ENCODE peak calls at places on chromosomes 16 and 17, in eight cellular contexts. One of them, this sample, is unnamed.

GRCh38 chr16:66175580-66175979 is 190.9 kb upstream of the CDH5 start:
- DNase-seq in GM23248: no peak
- DNase-seq in neural progenitor cell: peak; percentile 20
- DNase-seq in PC-3: no peak
- DNase-seq in hepatocyte: no peak
- DNase-seq in SK-N-SH: no peak
- DNase-seq in MM.1S: no peak
- DNase-seq in GM23338: no peak
- DNase-seq in this sample: no peak

GRCh38 chr16:85448557-85449194 is 164.4 kb upstream of the GSE1 start:
- DNase-seq in GM23248: no peak
- DNase-seq in neural progenitor cell: no peak
- DNase-seq in PC-3: no peak
- DNase-seq in hepatocyte: peak; percentile 82
- DNase-seq in SK-N-SH: peak; percentile 86
- DNase-seq in MM.1S: peak; percentile 74
- DNase-seq in GM23338: no peak
- DNase-seq in this sample: peak; percentile 87

GRCh38 chr17:82922646-82923045 is 82.8 kb upstream of the ZNF750 start:
- DNase-seq in GM23248: no peak
- DNase-seq in neural progenitor cell: no peak
- DNase-seq in PC-3: no peak
- DNase-seq in hepatocyte: no peak
- DNase-seq in SK-N-SH: no peak
- DNase-seq in MM.1S: no peak
- DNase-seq in GM23338: no peak
- DNase-seq in this sample: no peak

GRCh38 chr17:5826384-5826783 is 242.1 kb upstream of the NLRP1 start:
- DNase-seq in GM23248: no peak
- DNase-seq in neural progenitor cell: no peak
- DNase-seq in PC-3: peak; percentile 82
- DNase-seq in hepatocyte: no peak
- DNase-seq in SK-N-SH: no peak
- DNase-seq in MM.1S: no peak
- DNase-seq in GM23338: no peak
- DNase-seq in this sample: no peak

GRCh38 chr17:15185625-15185991 is 79.5 kb downstream of the PMP22 start:
- DNase-seq in GM23248: peak; percentile 84
- DNase-seq in neural progenitor cell: no peak
- DNase-seq in PC-3: no peak
- DNase-seq in hepatocyte: peak; percentile 58
- DNase-seq in SK-N-SH: no peak
- DNase-seq in MM.1S: no peak
- DNase-seq in GM23338: no peak
- DNase-seq in this sample: no peak

GRCh38 chr17:7854851-7855642 is at the start of gene TMEM88:
- DNase-seq in GM23248: peak; percentile 31
- DNase-seq in neural progenitor cell: peak; percentile 96
- DNase-seq in PC-3: no peak
- DNase-seq in hepatocyte: peak; percentile 46
- DNase-seq in SK-N-SH: no peak
- DNase-seq in MM.1S: no peak
- DNase-seq in GM23338: peak; percentile 83
- DNase-seq in this sample: no peak

GRCh38 chr16:64589836-64590235 is 532.0 kb downstream of the CDH11 start:
- DNase-seq in GM23248: peak; percentile 93
- DNase-seq in neural progenitor cell: no peak
- DNase-seq in PC-3: peak; percentile 34
- DNase-seq in hepatocyte: no peak
- DNase-seq in SK-N-SH: no peak
- DNase-seq in MM.1S: no peak
- DNase-seq in GM23338: no peak
- DNase-seq in this sample: no peak

GRCh38 chr17:74875970-74876593 is 3.3 kb upstream of the FDXR start:
- DNase-seq in GM23248: no peak
- DNase-seq in neural progenitor cell: no peak
- DNase-seq in PC-3: no peak
- DNase-seq in hepatocyte: no peak
- DNase-seq in SK-N-SH: no peak
- DNase-seq in MM.1S: no peak
- DNase-seq in GM23338: no peak
- DNase-seq in this sample: no peak

GRCh38 chr16:50434872-50435478 is 66.2 kb upstream of the BRD7 start:
- DNase-seq in GM23248: no peak
- DNase-seq in neural progenitor cell: no peak
- DNase-seq in PC-3: no peak
- DNase-seq in hepatocyte: no peak
- DNase-seq in SK-N-SH: no peak
- DNase-seq in MM.1S: no peak
- DNase-seq in GM23338: no peak
- DNase-seq in this sample: no peak

GRCh38 chr17:7213895-7214299 is 5.7 kb downstream of the DLG4 start:
- DNase-seq in GM23248: peak; percentile 86
- DNase-seq in neural progenitor cell: peak; percentile 100
- DNase-seq in PC-3: peak; percentile 49
- DNase-seq in hepatocyte: peak; percentile 92
- DNase-seq in SK-N-SH: peak; percentile 86
- DNase-seq in MM.1S: peak; percentile 64
- DNase-seq in GM23338: peak; percentile 100
- DNase-seq in this sample: peak; percentile 86

GRCh38 chr16:77414752-77415231 is 20.0 kb downstream of the ADAMTS18 start:
- DNase-seq in GM23248: peak; percentile 36
- DNase-seq in neural progenitor cell: no peak
- DNase-seq in PC-3: peak; percentile 89
- DNase-seq in hepatocyte: no peak
- DNase-seq in SK-N-SH: no peak
- DNase-seq in MM.1S: no peak
- DNase-seq in GM23338: no peak
- DNase-seq in this sample: no peak

GRCh38 chr17:72381597-72382397 is 261.0 kb downstream of the SOX9 start:
- DNase-seq in GM23248: no peak
- DNase-seq in neural progenitor cell: peak; percentile 52
- DNase-seq in PC-3: peak; percentile 44
- DNase-seq in hepatocyte: no peak
- DNase-seq in SK-N-SH: peak; percentile 54
- DNase-seq in MM.1S: peak; percentile 60
- DNase-seq in GM23338: peak; percentile 67
- DNase-seq in this sample: no peak

GRCh38 chr16:56041556-56042140 is 149.6 kb upstream of the GNAO1 start:
- DNase-seq in GM23248: peak; percentile 1
- DNase-seq in neural progenitor cell: peak; percentile 76
- DNase-seq in PC-3: peak; percentile 31
- DNase-seq in hepatocyte: peak; percentile 72
- DNase-seq in SK-N-SH: peak; percentile 58
- DNase-seq in MM.1S: no peak
- DNase-seq in GM23338: peak; percentile 86
- DNase-seq in this sample: peak; percentile 10

GRCh38 chr16:85595812-85596495 is 17.2 kb upstream of the GSE1 start:
- DNase-seq in GM23248: no peak
- DNase-seq in neural progenitor cell: no peak
- DNase-seq in PC-3: no peak
- DNase-seq in hepatocyte: no peak
- DNase-seq in SK-N-SH: no peak
- DNase-seq in MM.1S: no peak
- DNase-seq in GM23338: no peak
- DNase-seq in this sample: no peak

GRCh38 chr17:3738562-3739295 is 15.0 kb downstream of the HASPIN start:
- DNase-seq in GM23248: peak; percentile 31
- DNase-seq in neural progenitor cell: peak; percentile 50
- DNase-seq in PC-3: peak; percentile 43
- DNase-seq in hepatocyte: peak; percentile 50
- DNase-seq in SK-N-SH: no peak
- DNase-seq in MM.1S: no peak
- DNase-seq in GM23338: peak; percentile 48
- DNase-seq in this sample: peak; percentile 49

GRCh38 chr16:47753620-47754019 is 292.5 kb downstream of the PHKB start:
- DNase-seq in GM23248: no peak
- DNase-seq in neural progenitor cell: no peak
- DNase-seq in PC-3: no peak
- DNase-seq in hepatocyte: no peak
- DNase-seq in SK-N-SH: peak; percentile 41
- DNase-seq in MM.1S: no peak
- DNase-seq in GM23338: no peak
- DNase-seq in this sample: no peak

GRCh38 chr16:85137323-85138072 is 25.2 kb upstream of the CIBAR2 start:
- DNase-seq in GM23248: peak; percentile 95
- DNase-seq in neural progenitor cell: peak; percentile 25
- DNase-seq in PC-3: peak; percentile 45
- DNase-seq in hepatocyte: peak; percentile 92
- DNase-seq in SK-N-SH: peak; percentile 96
- DNase-seq in MM.1S: no peak
- DNase-seq in GM23338: no peak
- DNase-seq in this sample: no peak

GRCh38 chr17:68314916-68315535 is 23.7 kb downstream of the ARSG start:
- DNase-seq in GM23248: peak; percentile 38
- DNase-seq in neural progenitor cell: no peak
- DNase-seq in PC-3: peak; percentile 27
- DNase-seq in hepatocyte: no peak
- DNase-seq in SK-N-SH: no peak
- DNase-seq in MM.1S: no peak
- DNase-seq in GM23338: no peak
- DNase-seq in this sample: no peak

GRCh38 chr17:7133424-7133823 is 18.8 kb upstream of the ASGR2 start:
- DNase-seq in GM23248: peak; percentile 24
- DNase-seq in neural progenitor cell: peak; percentile 79
- DNase-seq in PC-3: no peak
- DNase-seq in hepatocyte: peak; percentile 43
- DNase-seq in SK-N-SH: peak; percentile 58
- DNase-seq in MM.1S: peak; percentile 45
- DNase-seq in GM23338: peak; percentile 82
- DNase-seq in this sample: peak; percentile 46

GRCh38 chr17:40607641-40608040 is 40.0 kb downstream of the SMARCE1 start:
- DNase-seq in GM23248: no peak
- DNase-seq in neural progenitor cell: no peak
- DNase-seq in PC-3: no peak
- DNase-seq in hepatocyte: no peak
- DNase-seq in SK-N-SH: no peak
- DNase-seq in MM.1S: no peak
- DNase-seq in GM23338: no peak
- DNase-seq in this sample: no peak

GRCh38 chr17:2406903-2407790 is 6.3 kb upstream of the MNT start:
- DNase-seq in GM23248: peak; percentile 98
- DNase-seq in neural progenitor cell: no peak
- DNase-seq in PC-3: peak; percentile 95
- DNase-seq in hepatocyte: peak; percentile 91
- DNase-seq in SK-N-SH: no peak
- DNase-seq in MM.1S: no peak
- DNase-seq in GM23338: no peak
- DNase-seq in this sample: no peak

GRCh38 chr16:5604770-5605169 is 507.2 kb upstream of the EEF2KMT start:
- DNase-seq in GM23248: no peak
- DNase-seq in neural progenitor cell: peak; percentile 70
- DNase-seq in PC-3: peak; percentile 15
- DNase-seq in hepatocyte: peak; percentile 48
- DNase-seq in SK-N-SH: peak; percentile 53
- DNase-seq in MM.1S: peak; percentile 11
- DNase-seq in GM23338: peak; percentile 46
- DNase-seq in this sample: peak; percentile 8

GRCh38 chr17:15479697-15480096 is 12.3 kb upstream of the CDRT4 start:
- DNase-seq in GM23248: no peak
- DNase-seq in neural progenitor cell: no peak
- DNase-seq in PC-3: peak; percentile 65
- DNase-seq in hepatocyte: no peak
- DNase-seq in SK-N-SH: no peak
- DNase-seq in MM.1S: no peak
- DNase-seq in GM23338: no peak
- DNase-seq in this sample: no peak

GRCh38 chr17:79045830-79046500 is 22.0 kb downstream of the C1QTNF1 start:
- DNase-seq in GM23248: peak; percentile 82
- DNase-seq in neural progenitor cell: peak; percentile 82
- DNase-seq in PC-3: peak; percentile 83
- DNase-seq in hepatocyte: peak; percentile 87
- DNase-seq in SK-N-SH: peak; percentile 93
- DNase-seq in MM.1S: peak; percentile 45
- DNase-seq in GM23338: peak; percentile 87
- DNase-seq in this sample: peak; percentile 60

GRCh38 chr17:42577532-42578281 is at the start of gene PSMC3IP:
- DNase-seq in GM23248: peak; percentile 99
- DNase-seq in neural progenitor cell: peak; percentile 97
- DNase-seq in PC-3: peak; percentile 91
- DNase-seq in hepatocyte: peak; percentile 96
- DNase-seq in SK-N-SH: peak; percentile 96
- DNase-seq in MM.1S: peak; percentile 97
- DNase-seq in GM23338: peak; percentile 99
- DNase-seq in this sample: peak; percentile 95

GRCh38 chr16:24972608-24973220 is 42.5 kb downstream of the ARHGAP17 start:
- DNase-seq in GM23248: no peak
- DNase-seq in neural progenitor cell: no peak
- DNase-seq in PC-3: no peak
- DNase-seq in hepatocyte: no peak
- DNase-seq in SK-N-SH: no peak
- DNase-seq in MM.1S: peak; percentile 22
- DNase-seq in GM23338: no peak
- DNase-seq in this sample: peak; percentile 23
- H4K20me1 ChIP-seq in GM23248: no peaks in the 10 kb centered on the region
- H4K20me1 ChIP-seq in neural progenitor cell: peaks cover 5% of the 10 kb centered on the region
- H4K20me1 ChIP-seq in PC-3: no peaks in the 10 kb centered on the region
- H4K20me1 ChIP-seq in hepatocyte: no peaks in the 10 kb centered on the region
- H4K20me1 ChIP-seq in SK-N-SH: no peaks in the 10 kb centered on the region
- H4K20me1 ChIP-seq in MM.1S: no peaks in the 10 kb centered on the region
- H4K20me1 ChIP-seq in GM23338: peaks cover 6% of the 10 kb centered on the region
- H4K20me1 ChIP-seq in this sample: no peaks in the 10 kb centered on the region

GRCh38 chr16:27239906-27240655 is 28.5 kb downstream of the NSMCE1 start:
- DNase-seq in GM23248: no peak
- DNase-seq in neural progenitor cell: no peak
- DNase-seq in PC-3: no peak
- DNase-seq in hepatocyte: no peak
- DNase-seq in SK-N-SH: no peak
- DNase-seq in MM.1S: no peak
- DNase-seq in GM23338: no peak
- DNase-seq in this sample: no peak
- H3K4me1 ChIP-seq in GM23248: peaks cover 55% of the 10 kb centered on the region
- H3K4me1 ChIP-seq in neural progenitor cell: peaks cover 25% of the 10 kb centered on the region
- H3K4me1 ChIP-seq in PC-3: peaks cover 41% of the 10 kb centered on the region
- H3K4me1 ChIP-seq in hepatocyte: peaks cover 14% of the 10 kb centered on the region
- H3K4me1 ChIP-seq in SK-N-SH: peaks cover 48% of the 10 kb centered on the region
- H3K4me1 ChIP-seq in MM.1S: peaks cover 5% of the 10 kb centered on the region
- H3K4me1 ChIP-seq in GM23338: peaks cover 10% of the 10 kb centered on the region
- H3K4me1 ChIP-seq in this sample: peaks cover 25% of the 10 kb centered on the region

GRCh38 chr16:4415538-4416199 is 727 bp downstream of the CORO7 start:
- DNase-seq in GM23248: peak; percentile 62
- DNase-seq in neural progenitor cell: peak; percentile 46
- DNase-seq in PC-3: peak; percentile 15
- DNase-seq in hepatocyte: peak; percentile 66
- DNase-seq in SK-N-SH: peak; percentile 77
- DNase-seq in MM.1S: peak; percentile 69
- DNase-seq in GM23338: peak; percentile 69
- DNase-seq in this sample: peak; percentile 75
- TF ChIP-seq EZH2phosphoT487 in GM23248: no peak
- TF ChIP-seq EZH2phosphoT487 in neural progenitor cell: no peak
- TF ChIP-seq EZH2phosphoT487 in PC-3: no peak
- TF ChIP-seq EZH2phosphoT487 in hepatocyte: no peak
- TF ChIP-seq EZH2phosphoT487 in SK-N-SH: no peak
- TF ChIP-seq EZH2phosphoT487 in MM.1S: no peak
- TF ChIP-seq EZH2phosphoT487 in GM23338: no peak
- TF ChIP-seq EZH2phosphoT487 in this sample: no peak

GRCh38 chr16:30889721-30890120 is 4.2 kb downstream of the BCL7C start:
- DNase-seq in GM23248: no peak
- DNase-seq in neural progenitor cell: no peak
- DNase-seq in PC-3: no peak
- DNase-seq in hepatocyte: no peak
- DNase-seq in SK-N-SH: no peak
- DNase-seq in MM.1S: no peak
- DNase-seq in GM23338: no peak
- DNase-seq in this sample: no peak
- H4K20me1 ChIP-seq in GM23248: no peaks in the 10 kb centered on the region
- H4K20me1 ChIP-seq in neural progenitor cell: peaks cover 2% of the 10 kb centered on the region
- H4K20me1 ChIP-seq in PC-3: no peaks in the 10 kb centered on the region
- H4K20me1 ChIP-seq in hepatocyte: no peaks in the 10 kb centered on the region
- H4K20me1 ChIP-seq in SK-N-SH: no peaks in the 10 kb centered on the region
- H4K20me1 ChIP-seq in MM.1S: no peaks in the 10 kb centered on the region
- H4K20me1 ChIP-seq in GM23338: no peaks in the 10 kb centered on the region
- H4K20me1 ChIP-seq in this sample: no peaks in the 10 kb centered on the region

GRCh38 chr17:76196675-76197074 is 43.6 kb downstream of the RNF157 start:
- DNase-seq in GM23248: peak; percentile 20
- DNase-seq in neural progenitor cell: no peak
- DNase-seq in PC-3: no peak
- DNase-seq in hepatocyte: no peak
- DNase-seq in SK-N-SH: no peak
- DNase-seq in MM.1S: no peak
- DNase-seq in GM23338: no peak
- DNase-seq in this sample: no peak
- H3K4me1 ChIP-seq in GM23248: no peaks in the 10 kb centered on the region
- H3K4me1 ChIP-seq in neural progenitor cell: peaks cover 12% of the 10 kb centered on the region
- H3K4me1 ChIP-seq in PC-3: no peaks in the 10 kb centered on the region
- H3K4me1 ChIP-seq in hepatocyte: no peaks in the 10 kb centered on the region
- H3K4me1 ChIP-seq in SK-N-SH: no peaks in the 10 kb centered on the region
- H3K4me1 ChIP-seq in MM.1S: peaks cover 23% of the 10 kb centered on the region
- H3K4me1 ChIP-seq in GM23338: peaks cover 10% of the 10 kb centered on the region
- H3K4me1 ChIP-seq in this sample: peaks cover 7% of the 10 kb centered on the region